ENCODE peak calls at places on chromosome 4, in six cellular contexts. U is HFF-Myc; B is A549; K is T-helper 9 cell; Q is activated CD4-positive, alpha-beta memory T cell treated with anti-CD3 and anti-CD28 coated beads, Interleukin-2, amount 10 ng/mL, durations not matched to agents 7 days and 5 days; J is stimulated activated CD4-positive, alpha-beta T cell treated with anti-CD3 and anti-CD28 coated beads, Interleukin-2, amount 100 ng/mL, for 48 hours. R is an unnamed sample.

GRCh38 chr4:76723916-76724315 is 174.0 kb downstream of the SOWAHB start:
- DNase-seq in B (peak), U (no peak), Q (no peak), J (no peak), K (no peak), R (no peak)

GRCh38 chr4:4430492-4431195 is 43.7 kb downstream of the NSG1 start:
- DNase-seq in K (peak), U (peak), Q (peak), J (peak), B (peak), R (no peak)

GRCh38 chr4:13968723-13969122 is 341.2 kb upstream of the BOD1L1 start:
- DNase-seq in U (no peak), B (no peak), K (no peak), Q (no peak), J (no peak), R (no peak)

GRCh38 chr4:135485371-135485770 is 1283.8 kb upstream of the PABPC4L start:
- DNase-seq in U (no peak), B (no peak), Q (no peak), J (no peak), K (no peak), R (no peak)

GRCh38 chr4:23241408-23241807 is 548.7 kb downstream of the GBA3 start:
- DNase-seq in B (no peak), J (no peak), Q (no peak), U (no peak), K (no peak), R (no peak)

GRCh38 chr4:24965627-24966026 is 52.8 kb upstream of the CCDC149 start:
- DNase-seq in U (no peak), Q (no peak), K (peak), B (peak), J (no peak), R (no peak)

GRCh38 chr4:109655396-109655795 is 47.8 kb downstream of the CASP6 start:
- DNase-seq in B (no peak), J (no peak), K (no peak), Q (no peak), U (no peak), R (no peak)

GRCh38 chr4:189840356-189840755 is 100.3 kb upstream of the FRG1 start:
- DNase-seq in U (no peak), K (no peak), Q (no peak), B (no peak), J (no peak), R (no peak)

GRCh38 chr4:8772499-8773123 is 99.0 kb downstream of the HMX1 start:
- DNase-seq in U (no peak), Q (no peak), B (no peak), K (no peak), J (no peak), R (no peak)

GRCh38 chr4:153138736-153139135 is 65.5 kb upstream of the TRIM2 start:
- DNase-seq in J (no peak), B (no peak), K (no peak), U (no peak), Q (no peak), R (no peak)

GRCh38 chr4:68905598-68906237 is 45.9 kb downstream of the UGT2A3 start:
- DNase-seq in B (no peak), K (no peak), Q (no peak), J (no peak), U (no peak), R (no peak)

GRCh38 chr4:108683479-108683878 is 33.1 kb downstream of the OSTC start:
- DNase-seq in Q (no peak), J (no peak), U (no peak), B (peak), K (no peak), R (no peak)

GRCh38 chr4:1237981-1238675 is 10.8 kb downstream of the CTBP1 start:
- DNase-seq in Q (no peak), J (no peak), U (no peak), B (no peak), K (no peak), R (no peak)

GRCh38 chr4:123978637-123979036 is 582.0 kb downstream of the SPRY1 start:
- DNase-seq in K (no peak), Q (no peak), U (no peak), J (no peak), B (no peak), R (no peak)

GRCh38 chr4:130110760-130111159 is 1014.8 kb downstream of the C4orf33 start:
- DNase-seq in K (no peak), Q (no peak), J (no peak), U (no peak), B (no peak), R (no peak)

GRCh38 chr4:104286867-104287266 is 207.8 kb downstream of the CXXC4 start:
- DNase-seq in Q (no peak), U (no peak), K (no peak), B (no peak), J (no peak), R (no peak)

GRCh38 chr4:107629318-107629717 is 90.7 kb downstream of the PAPSS1 start:
- DNase-seq in J (no peak), U (no peak), Q (no peak), B (no peak), K (no peak), R (no peak)

GRCh38 chr4:118180776-118181175 is 146.5 kb downstream of the NDST3 start:
- DNase-seq in B (no peak), K (no peak), U (no peak), Q (no peak), J (no peak), R (no peak)

GRCh38 chr4:158496030-158496741 is 25.5 kb upstream of the RXFP1 start:
- DNase-seq in K (no peak), J (peak), U (no peak), Q (peak), B (peak), R (no peak)

GRCh38 chr4:3644849-3645627 is 112.8 kb upstream of the LRPAP1 start:
- DNase-seq in U (no peak), B (peak), Q (no peak), K (no peak), J (no peak), R (no peak)

GRCh38 chr4:53703267-53703655 is 112.0 kb upstream of the LNX1 start:
- DNase-seq in Q (no peak), U (no peak), B (no peak), J (no peak), K (no peak), R (no peak)

GRCh38 chr4:136855886-136856285 is 676.4 kb downstream of the PCDH18 start:
- DNase-seq in U (no peak), Q (no peak), B (no peak), J (no peak), K (no peak), R (no peak)

R was measured in effector CD4-positive, alpha-beta T cell.